ENCODE peak calls at places on chromosome 15, in six cellular contexts. D is psoas muscle; O is mesendoderm; P is cardiac muscle cell; C is CD8-positive, alpha-beta T cell; T is neuronal stem cell. Y is an unnamed sample.

GRCh38 chr15:100686725-100687488 is 84.5 kb downstream of the ASB7 start:
- DNase-seq in D (no peak), O (no peak), P (no peak), C (no peak), T (no peak), Y (no peak)

GRCh38 chr15:57662802-57663201 is 43.7 kb upstream of the POLR2M start:
- DNase-seq in D (no peak), O (no peak), P (no peak), C (no peak), T (no peak), Y (no peak)

GRCh38 chr15:59676565-59676964 is 12.6 kb downstream of the BNIP2 start:
- DNase-seq in D (no peak), O (no peak), P (no peak), C (no peak), T (no peak), Y (no peak)

GRCh38 chr15:100947760-100948429 is 28.7 kb downstream of the LRRK1 start:
- DNase-seq in D (no peak), O (no peak), P (no peak), C (no peak), T (no peak), Y (no peak)

GRCh38 chr15:39188314-39188713 is 392.6 kb upstream of the THBS1 start:
- DNase-seq in D (no peak), O (no peak), P (no peak), C (no peak), T (no peak), Y (no peak)

GRCh38 chr15:60616628-60617027 is 137.7 kb upstream of the ICE2 start:
- DNase-seq in D (no peak), O (no peak), P (no peak), C (no peak), T (no peak), Y (no peak)

GRCh38 chr15:73573071-73573470 is 60.1 kb downstream of the NPTN start:
- DNase-seq in D (no peak), O (no peak), P (no peak), C (no peak), T (no peak), Y (no peak)

GRCh38 chr15:29061746-29062660 is 176.2 kb downstream of the APBA2 start:
- DNase-seq in D (no peak), O (no peak), P (no peak), C (no peak), T (no peak), Y (no peak)

GRCh38 chr15:39770748-39771689 is 11.6 kb downstream of the FSIP1 start:
- DNase-seq in D (no peak), O (peak; percentile 11), P (peak; percentile 60), C (no peak), T (no peak), Y (no peak)

GRCh38 chr15:78308422-78309021 is 9.1 kb upstream of the SKIC8 start:
- DNase-seq in D (peak; percentile 79), O (peak; percentile 80), P (peak; percentile 78), C (peak; percentile 10), T (no peak), Y (peak; percentile 95)

GRCh38 chr15:86903642-86904421 is 824.2 kb downstream of the AGBL1 start:
- DNase-seq in D (no peak), O (peak; percentile 45), P (no peak), C (no peak), T (no peak), Y (no peak)

GRCh38 chr15:70528270-70528706 is 235.1 kb downstream of the UACA start:
- DNase-seq in D (no peak), O (peak; percentile 63), P (peak; percentile 79), C (no peak), T (no peak), Y (no peak)

GRCh38 chr15:66570842-66571241 is 5.0 kb upstream of the LCTL start:
- DNase-seq in D (no peak), O (no peak), P (no peak), C (no peak), T (no peak), Y (peak; percentile 6)

GRCh38 chr15:58003810-58004209 is 61.7 kb downstream of the ALDH1A2 start:
- DNase-seq in D (no peak), O (no peak), P (no peak), C (no peak), T (no peak), Y (no peak)

GRCh38 chr15:33872761-33873106 is 95.6 kb upstream of the CHRM5 start:
- DNase-seq in D (no peak), O (no peak), P (no peak), C (no peak), T (no peak), Y (no peak)

GRCh38 chr15:58065445-58066041 is at the start of gene ALDH1A2:
- DNase-seq in D (peak; percentile 61), O (peak; percentile 42), P (peak; percentile 38), C (no peak), T (peak; percentile 26), Y (peak; percentile 38)

GRCh38 chr15:47331796-47332480 is 385.4 kb upstream of the SEMA6D start:
- DNase-seq in D (no peak), O (peak; percentile 65), P (peak; percentile 35), C (no peak), T (no peak), Y (no peak)

GRCh38 chr15:48945386-48945785 is 18.3 kb downstream of the SHC4 start:
- DNase-seq in D (no peak), O (no peak), P (peak; percentile 69), C (no peak), T (no peak), Y (no peak)

GRCh38 chr15:28904023-28904422 is 18.2 kb downstream of the APBA2 start:
- DNase-seq in D (no peak), O (no peak), P (no peak), C (no peak), T (no peak), Y (no peak)

GRCh38 chr15:70690012-70690411 is 73.3 kb downstream of the UACA start:
- DNase-seq in D (no peak), O (no peak), P (no peak), C (no peak), T (no peak), Y (no peak)

GRCh38 chr15:35306361-35306981 is 221.4 kb upstream of the NANOGP8 start:
- DNase-seq in D (no peak), O (peak; percentile 38), P (peak; percentile 51), C (no peak), T (peak; percentile 9), Y (peak; percentile 32)

GRCh38 chr15:23823508-23823907 is 136.4 kb upstream of the NDN start:
- DNase-seq in D (no peak), O (peak; percentile 77), P (no peak), C (no peak), T (no peak), Y (no peak)

GRCh38 chr15:51051776-51052175 is 42.9 kb downstream of the TNFAIP8L3 start:
- DNase-seq in D (peak; percentile 70), O (no peak), P (peak; percentile 59), C (no peak), T (no peak), Y (no peak)

GRCh38 chr15:92365079-92365478 is 28.6 kb upstream of the ST8SIA2 start:
- DNase-seq in D (no peak), O (no peak), P (peak; percentile 11), C (no peak), T (no peak), Y (no peak)

GRCh38 chr15:75452968-75453702 is 1.6 kb upstream of the SIN3A start:
- DNase-seq in D (peak; percentile 84), O (peak; percentile 86), P (peak; percentile 21), C (peak; percentile 4), T (peak; percentile 58), Y (peak; percentile 91)

GRCh38 chr15:73227433-73228056 is 141.2 kb downstream of the HCN4 start:
- DNase-seq in D (no peak), O (peak; percentile 21), P (no peak), C (no peak), T (no peak), Y (no peak)

GRCh38 chr15:44798815-44799214 is 62.5 kb downstream of the TRIM69 start:
- DNase-seq in D (no peak), O (no peak), P (peak; percentile 27), C (no peak), T (no peak), Y (no peak)

GRCh38 chr15:98646546-98647025 is 1.8 kb upstream of the IGF1R start:
- DNase-seq in D (no peak), O (no peak), P (peak; percentile 3), C (no peak), T (no peak), Y (no peak)
- H3K4me3 ChIP-seq in D (peak overlapping the region; percentile 94), O (peak overlapping the region; percentile 82), P (peak overlapping the region; percentile 99), C (peak overlapping the region; percentile 88), T (peak overlapping the region; percentile 59), Y (peak overlapping the region; percentile 76)

GRCh38 chr15:63083541-63083940 is 38.1 kb upstream of the LACTB start:
- DNase-seq in D (no peak), O (peak; percentile 47), P (no peak), C (no peak), T (no peak), Y (no peak)

GRCh38 chr15:63084806-63085205 is 36.9 kb upstream of the LACTB start:
- DNase-seq in D (no peak), O (no peak), P (no peak), C (no peak), T (no peak), Y (no peak)

GRCh38 chr15:63086271-63086670 is 35.4 kb upstream of the LACTB start:
- DNase-seq in D (no peak), O (no peak), P (no peak), C (no peak), T (no peak), Y (no peak)

GRCh38 chr15:63086967-63087366 is 34.7 kb upstream of the LACTB start:
- DNase-seq in D (no peak), O (no peak), P (no peak), C (no peak), T (no peak), Y (no peak)

GRCh38 chr15:63085289-63085688 is 36.4 kb upstream of the LACTB start:
- DNase-seq in D (no peak), O (no peak), P (no peak), C (no peak), T (no peak), Y (no peak)
- H3K27me3 ChIP-seq in D (no peaks in the 10 kb centered on the region), O (no peaks in the 10 kb centered on the region), P (no peaks in the 10 kb centered on the region), C (no peaks in the 10 kb centered on the region), T (no peaks in the 10 kb centered on the region), Y (no peaks in the 10 kb centered on the region)

DNA sequence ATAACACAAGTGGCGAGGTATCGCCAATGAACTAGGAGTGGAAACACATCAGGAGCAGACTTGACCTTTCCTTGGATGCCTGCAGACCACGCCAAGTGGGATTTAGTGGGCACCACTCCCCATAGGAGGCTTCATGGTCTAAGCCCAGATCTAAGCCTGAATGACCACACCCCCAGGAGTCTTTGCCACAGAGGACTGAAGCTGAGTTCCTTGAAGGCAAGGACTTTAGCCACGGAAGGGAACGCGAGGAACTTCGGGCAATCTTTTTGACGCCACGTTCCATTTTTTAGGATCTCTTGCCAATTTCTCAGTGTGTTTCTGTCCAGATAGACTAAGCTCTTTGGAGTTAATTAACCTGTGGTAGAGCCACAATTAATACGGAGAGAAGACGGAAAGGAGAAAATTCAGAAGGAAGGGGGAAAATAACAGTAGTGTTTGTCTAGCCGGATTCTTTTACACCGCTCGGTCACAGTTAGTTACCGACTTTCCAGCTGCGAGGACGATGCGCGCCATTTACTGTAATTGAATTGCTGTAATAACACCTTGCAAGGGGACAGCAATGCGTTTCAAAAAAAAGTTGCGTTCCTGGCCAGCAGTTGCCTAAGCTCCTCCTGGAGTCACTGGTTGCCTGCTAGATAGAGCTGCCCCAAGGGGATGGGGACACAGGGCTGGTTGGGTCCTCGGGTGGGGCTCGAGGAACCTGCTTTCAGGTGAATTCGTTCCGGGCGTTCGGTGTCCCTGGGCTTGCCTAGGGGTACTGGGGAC is 37.1 kb downstream of the NR2F2 start:
- DNase-seq in D (no peak), O (no peak), P (no peak), C (no peak), T (no peak), Y (no peak)
- H3K4me1 ChIP-seq in D (no peaks in the 10 kb centered on the region), O (peaks cover 10% of the 10 kb centered on the region), P (no peaks in the 10 kb centered on the region), C (no peaks in the 10 kb centered on the region), T (peaks cover 31% of the 10 kb centered on the region), Y (peaks cover 4% of the 10 kb centered on the region)

GRCh38 chr15:25481208-25481862 is 42.5 kb upstream of the UBE3A start:
- DNase-seq in D (no peak), O (peak; percentile 70), P (no peak), C (no peak), T (peak; percentile 58), Y (no peak)
- H3K4me3 ChIP-seq in D (peak overlapping the region; percentile 27), O (no peak overlapping the region), P (no peak overlapping the region), C (no peak overlapping the region), T (no peak overlapping the region), Y (no peak overlapping the region)